ENCODE peak calls at places on chromosomes 12 and 14, in six cellular contexts. S is HFF-Myc, J is NCI-H1092, K is A549, H is fibroblast of the conjunctiva, V is NCI-H1436. E is an unnamed sample.

GRCh38 chr12:77402726-77403125 is 337.4 kb upstream of the E2F7 start:
- DNase-seq in S (no peak), V (no peak), H (peak), J (peak), K (no peak), E (no peak)

GRCh38 chr12:105523164-105524057 is 192.9 kb downstream of the C12orf75 start:
- DNase-seq in S (peak), J (no peak), K (no peak), V (no peak), H (peak), E (no peak)

GRCh38 chr14:105147701-105148603 is 20.6 kb downstream of the JAG2 start:
- DNase-seq in S (no peak), J (no peak), H (no peak), K (no peak), V (no peak), E (no peak)

GRCh38 chr12:12721251-12721689 is 4.1 kb downstream of the CDKN1B start:
- DNase-seq in H (no peak), J (no peak), K (no peak), V (no peak), S (no peak), E (no peak)

GRCh38 chr12:7994731-7995205 is 37.7 kb upstream of the FOXJ2 start:
- DNase-seq in H (peak), J (no peak), K (no peak), V (no peak), S (peak), E (no peak)

GRCh38 chr14:89504602-89505320 is 87.7 kb upstream of the FOXN3 start:
- DNase-seq in H (no peak), J (no peak), V (no peak), K (no peak), S (no peak), E (no peak)

GRCh38 chr14:92987713-92988510 is 65.0 kb downstream of the CHGA start:
- DNase-seq in S (no peak), J (no peak), V (no peak), K (no peak), H (no peak), E (no peak)

GRCh38 chr12:74890237-74890599 is 319.4 kb downstream of the KCNC2 start:
- DNase-seq in S (peak), V (no peak), H (peak), J (no peak), K (peak), E (peak)

GRCh38 chr14:74606727-74607126 is 5.3 kb downstream of the LTBP2 start:
- DNase-seq in K (no peak), V (no peak), J (no peak), H (no peak), S (no peak), E (no peak)

GRCh38 chr12:127621366-127621765 is 645.6 kb upstream of the TMEM132C start:
- DNase-seq in K (no peak), H (no peak), S (no peak), V (no peak), J (no peak), E (no peak)

GRCh38 chr12:52819731-52820510 is 6.0 kb upstream of the KRT4 start:
- DNase-seq in K (no peak), V (no peak), H (no peak), S (no peak), J (no peak), E (no peak)

GRCh38 chr14:61103541-61104339 is 122.7 kb downstream of the SLC38A6 start:
- DNase-seq in K (peak), S (peak), J (no peak), H (peak), V (no peak), E (no peak)

GRCh38 chr14:74704656-74705055 is 8.2 kb downstream of the AREL1 start:
- DNase-seq in S (no peak), K (no peak), H (no peak), J (no peak), V (no peak), E (no peak)

GRCh38 chr14:90302529-90303303 is 29.0 kb downstream of the NRDE2 start:
- DNase-seq in S (no peak), J (no peak), H (no peak), K (no peak), V (no peak), E (no peak)

GRCh38 chr12:115872212-115872611 is 405.3 kb downstream of the MED13L start:
- DNase-seq in S (no peak), J (no peak), K (no peak), V (no peak), H (no peak), E (no peak)

GRCh38 chr12:115866909-115867525 is 410.5 kb downstream of the MED13L start:
- DNase-seq in S (no peak), H (no peak), V (no peak), K (peak), J (no peak), E (no peak)

GRCh38 chr12:130646690-130647089 is 69.4 kb downstream of the RIMBP2 start:
- DNase-seq in H (no peak), J (no peak), S (no peak), V (no peak), K (no peak), E (no peak)

GRCh38 chr14:80930836-80931389 is 10.6 kb downstream of the CEP128 start:
- DNase-seq in K (no peak), H (peak), V (no peak), S (peak), J (no peak), E (no peak)

GRCh38 chr12:55996201-55996714 is 818 bp upstream of the SUOX start:
- DNase-seq in J (peak), K (peak), S (peak), V (peak), H (peak), E (peak)

GRCh38 chr12:47946413-47947107 is 16.8 kb upstream of the TMEM106C start:
- DNase-seq in S (no peak), V (no peak), J (no peak), H (no peak), K (no peak), E (no peak)

GRCh38 chr12:121600702-121601336 is 20.0 kb upstream of the KDM2B start:
- DNase-seq in S (no peak), J (no peak), H (no peak), K (no peak), V (no peak), E (no peak)

GRCh38 chr14:64541971-64542838 is 1.7 kb downstream of the HSPA2 start:
- DNase-seq in H (no peak), K (no peak), V (no peak), S (no peak), J (no peak), E (no peak)

GRCh38 chr14:94081386-94081820 is 293 bp downstream of the IFI27L1 start:
- DNase-seq in H (no peak), J (no peak), V (no peak), S (no peak), K (no peak), E (peak)

GRCh38 chr14:30698463-30698862 is 76.3 kb downstream of the SCFD1 start:
- DNase-seq in K (no peak), J (no peak), V (no peak), H (no peak), S (no peak), E (no peak)

GRCh38 chr14:87199371-87199770 is 793.6 kb downstream of the GALC start:
- DNase-seq in K (no peak), V (no peak), H (no peak), J (no peak), S (no peak), E (no peak)

GRCh38 chr14:54347044-54347443 is 49.8 kb upstream of the CDKN3 start:
- DNase-seq in V (no peak), K (no peak), J (no peak), S (no peak), H (no peak), E (no peak)

GRCh38 chr12:6533653-6534157 is 612 bp upstream of the GAPDH start:
- DNase-seq in H (peak), J (peak), S (no peak), V (peak), K (peak), E (peak)

GRCh38 chr14:95683793-95684192 is 2.4 kb upstream of the TCL1B start:
- DNase-seq in J (no peak), H (no peak), K (peak), S (no peak), V (no peak), E (no peak)

GRCh38 chr12:51529586-51529985 is 61.4 kb upstream of the SCN8A start:
- DNase-seq in V (no peak), H (no peak), J (no peak), K (no peak), S (no peak), E (no peak)

GRCh38 chr12:31496257-31496656 is 94.7 kb downstream of the DENND5B start:
- DNase-seq in K (no peak), V (no peak), J (no peak), H (no peak), S (no peak), E (no peak)